ENCODE peak calls at places on chromosomes 1 and 21, in nine cellular contexts. C is AG08396; I is Peyer's patch; N is NCI-H1694 treated with DMSO at 0.1 percent for 48 hours; H is kidney epithelial cell; M is hypothalamus; E is dermis microvascular lymphatic vessel endothelial cell; K is naive B cell; T is activated CD8-positive, alpha-beta memory T cell treated with anti-CD3 and anti-CD28 coated beads for 48 hours. G is an unnamed sample.

GRCh38 chr1:209560952-209561351 is 22.6 kb upstream of the CAMK1G start:
- DNase-seq in M (no peak), H (no peak), E (no peak), N (no peak), C (no peak), I (no peak), K (no peak), T (no peak), G (no peak)

GRCh38 chr21:22438428-22439086 is 1440.3 kb downstream of the NCAM2 start:
- DNase-seq in I (no peak), K (no peak), E (no peak), C (no peak), H (no peak), T (no peak), N (no peak), M (no peak), G (no peak)

GRCh38 chr1:19750101-19750881 is 49.4 kb downstream of the TMCO4 start:
- DNase-seq in K (no peak), C (no peak), I (no peak), T (no peak), H (no peak), N (no peak), M (no peak), E (no peak), G (no peak)

GRCh38 chr21:29287383-29287782 is 11.3 kb upstream of the BACH1 start:
- DNase-seq in I (no peak), N (no peak), E (peak; percentile 21), M (no peak), T (no peak), C (no peak), K (no peak), H (no peak), G (peak; percentile 86)

GRCh38 chr1:23400324-23401110 is 24.0 kb downstream of the TCEA3 start:
- DNase-seq in H (no peak), K (no peak), E (no peak), M (no peak), C (no peak), N (no peak), I (no peak), T (no peak), G (peak; percentile 76)

GRCh38 chr1:78073441-78073840 is 27.7 kb downstream of the GIPC2 start:
- DNase-seq in I (no peak), K (no peak), M (no peak), N (no peak), C (no peak), T (no peak), E (no peak), H (no peak), G (no peak)

GRCh38 chr21:44508426-44508710 is 31.6 kb downstream of the KRTAP10-1 start:
- DNase-seq in N (no peak), I (no peak), M (no peak), C (no peak), E (no peak), K (no peak), T (no peak), H (no peak), G (no peak)

GRCh38 chr1:68231627-68232303 is 558 bp downstream of the WLS start:
- DNase-seq in K (no peak), N (peak; percentile 26), I (peak; percentile 22), C (peak; percentile 84), H (no peak), T (no peak), M (peak; percentile 31), E (no peak), G (peak; percentile 70)

GRCh38 chr1:204588826-204589225 is 72.6 kb downstream of the MDM4 start:
- DNase-seq in E (no peak), N (no peak), K (no peak), M (no peak), H (no peak), C (no peak), I (no peak), T (no peak), G (no peak)

GRCh38 chr1:34686531-34686930 is 68.3 kb upstream of the GJB5 start:
- DNase-seq in M (no peak), I (no peak), E (no peak), N (no peak), C (no peak), H (no peak), T (no peak), K (no peak), G (no peak)

GRCh38 chr1:227401562-227402342 is 83.5 kb upstream of the CDC42BPA start:
- DNase-seq in M (no peak), K (no peak), E (no peak), N (no peak), I (no peak), C (no peak), T (no peak), H (no peak), G (no peak)

GRCh38 chr1:224700915-224701531 is 84.9 kb downstream of the CNIH3 start:
- DNase-seq in K (no peak), I (no peak), M (no peak), T (no peak), H (no peak), C (peak; percentile 44), E (no peak), N (no peak), G (peak; percentile 41)

GRCh38 chr1:34070201-34070836 is 94.7 kb downstream of the CSMD2 start:
- DNase-seq in M (no peak), H (no peak), E (no peak), K (no peak), T (no peak), C (no peak), I (no peak), N (no peak), G (no peak)

GRCh38 chr21:15062566-15062965 is 2.2 kb downstream of the NRIP1 start:
- DNase-seq in C (no peak), I (no peak), K (no peak), N (no peak), H (no peak), E (peak; percentile 31), M (no peak), T (no peak), G (peak; percentile 61)

GRCh38 chr1:228154685-228155571 is 5.2 kb downstream of the GJC2 start:
- DNase-seq in C (no peak), M (no peak), T (no peak), N (no peak), H (no peak), E (no peak), I (no peak), K (no peak), G (no peak)

GRCh38 chr1:2311184-2312032 is 79.9 kb downstream of the MORN1 start:
- DNase-seq in M (no peak), E (no peak), K (peak; percentile 65), T (peak; percentile 35), H (no peak), I (peak; percentile 72), N (peak; percentile 48), C (peak; percentile 84), G (peak; percentile 67)

GRCh38 chr1:181079382-181079781 is 9.1 kb upstream of the IER5 start:
- DNase-seq in N (no peak), E (no peak), H (no peak), K (no peak), T (no peak), C (no peak), M (no peak), I (no peak), G (no peak)

GRCh38 chr1:19643113-19643512 is 998 bp upstream of the NBL1 start:
- DNase-seq in K (no peak), E (no peak), T (no peak), H (no peak), C (no peak), M (no peak), N (no peak), I (no peak), G (peak; percentile 58)

GRCh38 chr21:45253180-45253579 is 34.5 kb downstream of the POFUT2 start:
- DNase-seq in N (no peak), T (no peak), C (no peak), I (no peak), K (no peak), H (no peak), E (no peak), M (no peak), G (peak; percentile 23)

GRCh38 chr1:240888039-240888786 is 276.3 kb upstream of the GREM2 start:
- DNase-seq in T (no peak), C (no peak), M (no peak), I (no peak), H (peak; percentile 1), E (peak; percentile 7), K (peak; percentile 14), N (peak; percentile 52), G (peak; percentile 4)

GRCh38 chr1:41638086-41639024 is 153.9 kb upstream of the EDN2 start:
- DNase-seq in E (no peak), N (no peak), C (no peak), H (no peak), I (no peak), T (no peak), K (no peak), M (no peak), G (no peak)

GRCh38 chr1:9406111-9406510 is 113.4 kb downstream of the SPSB1 start:
- DNase-seq in H (no peak), T (no peak), C (no peak), E (no peak), M (no peak), I (peak; percentile 31), K (no peak), N (peak; percentile 43), G (no peak)

GRCh38 chr1:28508435-28508754 is 2.6 kb downstream of the RCC1 start:
- DNase-seq in M (no peak), C (no peak), E (no peak), K (no peak), N (no peak), I (no peak), H (no peak), T (no peak), G (peak; percentile 14)

GRCh38 chr21:33058468-33059318 is 11.2 kb upstream of the OLIG1 start:
- DNase-seq in K (no peak), E (no peak), T (no peak), I (no peak), C (no peak), N (peak; percentile 71), M (peak; percentile 20), H (no peak), G (no peak)

GRCh38 chr1:229029644-229030235 is 241.2 kb upstream of the RAB4A start:
- DNase-seq in M (no peak), I (no peak), C (no peak), T (no peak), H (no peak), K (no peak), E (no peak), N (no peak), G (no peak)

GRCh38 chr1:235411489-235412486 is 44.6 kb downstream of the TBCE start:
- DNase-seq in N (no peak), E (no peak), K (no peak), I (no peak), C (no peak), T (no peak), H (no peak), M (no peak), G (no peak)

GRCh38 chr1:202656057-202656456 is 54.2 kb downstream of the SYT2 start:
- DNase-seq in N (no peak), H (no peak), I (no peak), C (no peak), K (no peak), T (no peak), M (no peak), E (no peak), G (peak; percentile 34)

GRCh38 chr1:20470174-20470573 is 15.8 kb downstream of the CAMK2N1 start:
- DNase-seq in E (no peak), T (no peak), C (no peak), I (no peak), K (no peak), N (no peak), H (no peak), M (no peak), G (no peak)

GRCh38 chr1:221039616-221040015 is 160.4 kb downstream of the HLX start:
- DNase-seq in T (no peak), M (no peak), H (no peak), N (peak; percentile 37), I (no peak), C (peak; percentile 15), K (no peak), E (no peak), G (peak; percentile 5)